ENCODE peak calls at places on chromosomes 5 and 9, in four cellular contexts. Q is K562, A is HL-60, B is GM12878. Z is an unnamed sample.
A peak's percentile ranks its signal among the peaks of the same experiment; 100 is the strongest.

GRCh38 chr5:119179857-119180641 is 109.2 kb downstream of the DMXL1 start:
- DNase-seq in Q (peak; percentile 29), A (no peak), B (no peak), Z (no peak)

GRCh38 chr5:68582284-68582683 is 366.7 kb downstream of the PIK3R1 start:
- DNase-seq in Q (no peak), A (no peak), B (no peak), Z (no peak)

GRCh38 chr9:20321683-20322082 is 300.6 kb downstream of the MLLT3 start:
- DNase-seq in B (no peak), A (no peak), Q (no peak), Z (no peak)

GRCh38 chr5:10583663-10584572 is 20.0 kb downstream of the ANKRD33B start:
- DNase-seq in B (no peak), A (no peak), Q (no peak), Z (no peak)

GRCh38 chr5:143494162-143494561 is 90.7 kb upstream of the NR3C1 start:
- DNase-seq in A (no peak), Q (no peak), B (no peak), Z (no peak)

GRCh38 chr5:71693828-71694427 is 25.1 kb upstream of the CARTPT start:
- DNase-seq in Q (peak; percentile 32), A (no peak), B (no peak), Z (no peak)

GRCh38 chr9:83027153-83027867 is 35.6 kb downstream of the RASEF start:
- DNase-seq in Q (no peak), A (no peak), B (no peak), Z (no peak)

GRCh38 chr9:101536938-101537337 is 3.3 kb downstream of the RNF20 start:
- DNase-seq in A (no peak), B (no peak), Q (no peak), Z (no peak)

GRCh38 chr5:138466900-138467710 is 1.8 kb downstream of the EGR1 start:
- DNase-seq in A (no peak), B (no peak), Q (no peak), Z (no peak)

GRCh38 chr5:169945831-169946261 is 34.4 kb downstream of the INSYN2B start:
- DNase-seq in Q (no peak), B (no peak), A (no peak), Z (no peak)

GRCh38 chr5:39148983-39149534 is 70.3 kb downstream of the FYB1 start:
- DNase-seq in B (no peak), Q (no peak), A (no peak), Z (no peak)

GRCh38 chr9:7653262-7653661 is 146.3 kb downstream of the DMAC1 start:
- DNase-seq in A (no peak), Q (no peak), B (no peak), Z (no peak)

GRCh38 chr5:41195228-41195627 is 18.1 kb downstream of the C6 start:
- DNase-seq in B (no peak), Q (no peak), A (no peak), Z (no peak)

GRCh38 chr5:56737918-56738606 is 77.3 kb upstream of the MAP3K1 start:
- DNase-seq in Q (no peak), B (no peak), A (no peak), Z (no peak)

GRCh38 chr9:91583161-91583875 is 159.7 kb upstream of the NFIL3 start:
- DNase-seq in Q (no peak), A (no peak), B (no peak), Z (no peak)

GRCh38 chr5:119614838-119615237 is 14.5 kb upstream of the FAM170A start:
- DNase-seq in B (no peak), Q (no peak), A (no peak), Z (no peak)

GRCh38 chr5:1521671-1522600 is 1.8 kb downstream of the LPCAT1 start:
- DNase-seq in A (no peak), B (no peak), Q (peak; percentile 63), Z (no peak)

GRCh38 chr9:124355941-124356744 is 59.1 kb downstream of the PSMB7 start:
- DNase-seq in A (no peak), Q (no peak), B (no peak), Z (no peak)

GRCh38 chr9:136133191-136133958 is 14.7 kb upstream of the TMEM250 start:
- DNase-seq in Q (peak; percentile 86), A (peak; percentile 34), B (no peak), Z (peak; percentile 66)

GRCh38 chr5:133723651-133724366 is 111.5 kb upstream of the FSTL4 start:
- DNase-seq in Q (no peak), A (no peak), B (no peak), Z (no peak)

GRCh38 chr5:134817006-134817405 is 28.8 kb upstream of the C5orf24 start:
- DNase-seq in Q (no peak), B (no peak), A (no peak), Z (no peak)

GRCh38 chr9:109258619-109259321 is 62.1 kb downstream of the EPB41L4B start:
- DNase-seq in B (no peak), A (no peak), Q (no peak), Z (no peak)

GRCh38 chr5:68924490-68925145 is 169.2 kb upstream of the SLC30A5 start:
- DNase-seq in Q (no peak), A (no peak), B (no peak), Z (no peak)

GRCh38 chr9:36401179-36401740 is 1.2 kb upstream of the RNF38 start:
- DNase-seq in Q (peak; percentile 86), A (no peak), B (peak; percentile 19), Z (peak; percentile 79)

GRCh38 chr5:172412724-172413260 is 41.5 kb downstream of the SH3PXD2B start:
- DNase-seq in B (peak; percentile 16), Q (no peak), A (peak; percentile 77), Z (no peak)

GRCh38 chr9:126488881-126489404 is 124.8 kb upstream of the LMX1B start:
- DNase-seq in B (no peak), Q (no peak), A (no peak), Z (no peak)

GRCh38 chr9:91771027-91771426 is 179.0 kb downstream of the ROR2 start:
- DNase-seq in B (no peak), Q (no peak), A (no peak), Z (no peak)

GRCh38 chr5:150208187-150209015 is 18.5 kb downstream of the SLC6A7 start:
- DNase-seq in A (no peak), Q (no peak), B (no peak), Z (no peak)

GRCh38 chr5:78008356-78008967 is 232.3 kb upstream of the TBCA start:
- DNase-seq in Q (peak; percentile 32), A (no peak), B (no peak), Z (no peak)

GRCh38 chr9:35689601-35690446 is at the start of gene TPM2:
- DNase-seq in A (no peak), Q (no peak), B (no peak), Z (peak; percentile 53)

GRCh38 chr5:122629278-122629677 is 145.6 kb upstream of the SNX2 start:
- DNase-seq in B (no peak), A (no peak), Q (no peak), Z (no peak)
- TF ChIP-seq POLR2AphosphoS5 in B (no peak), A (no peak), Q (no peak), Z (no peak)

GRCh38 chr5:174067499-174067898 is 22.0 kb downstream of the NSG2 start:
- DNase-seq in Q (no peak), B (no peak), A (no peak), Z (no peak)

GRCh38 chr5:174059247-174059646 is 13.7 kb downstream of the NSG2 start:
- DNase-seq in B (no peak), A (no peak), Q (no peak), Z (no peak)

GRCh38 chr5:174065528-174066189 is 20.2 kb downstream of the NSG2 start:
- DNase-seq in A (no peak), Q (no peak), B (no peak), Z (no peak)

GRCh38 chr5:174063092-174063756 is 17.7 kb downstream of the NSG2 start:
- DNase-seq in Q (no peak), B (no peak), A (no peak), Z (no peak)

DNA sequence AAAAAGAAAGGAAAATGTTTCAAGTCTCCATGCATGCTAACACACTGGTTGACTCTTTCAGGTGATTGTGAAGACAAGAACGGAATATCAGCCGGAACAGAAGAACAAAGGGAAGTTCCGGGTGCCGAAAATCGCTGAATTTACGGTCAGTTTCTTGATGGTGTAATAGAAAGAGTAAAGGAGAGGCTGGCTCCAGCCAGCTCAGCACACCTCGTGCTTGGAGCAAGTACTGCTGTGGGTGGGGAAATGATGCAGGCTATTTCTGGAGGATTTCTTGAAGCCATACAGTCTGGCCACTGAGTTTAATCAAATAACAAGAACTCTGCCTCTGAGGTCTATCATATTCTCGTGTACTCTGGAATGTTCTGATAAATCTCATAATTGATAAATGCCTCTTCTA is 18.7 kb downstream of the NSG2 start:
- DNase-seq in Q (no peak), B (no peak), A (no peak), Z (no peak)
- TF ChIP-seq SPI1 in Q (no peak), B (no peak), A (no peak), Z (no peak)

DNA sequence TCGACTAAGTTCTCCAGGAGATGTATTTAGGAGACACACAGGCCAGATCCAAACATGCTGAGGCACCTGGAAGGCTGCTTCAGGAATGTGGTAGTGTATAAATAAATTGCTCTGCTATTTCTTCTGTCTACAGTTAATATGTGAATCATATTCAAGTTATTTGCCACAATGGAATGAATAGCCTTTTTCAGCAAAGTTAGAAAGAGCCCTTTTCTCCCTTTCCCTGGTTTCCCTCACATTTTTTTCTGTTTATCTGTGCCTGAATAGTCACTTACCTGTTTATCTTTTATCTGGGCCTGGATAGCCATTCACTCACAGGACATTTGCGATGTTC is 44.1 kb upstream of the CLINT1 start:
- DNase-seq in B (no peak), Q (no peak), A (no peak), Z (no peak)
- TF ChIP-seq POLR2AphosphoS5 in B (no peak), Q (no peak), A (no peak), Z (no peak)

GRCh38 chr5:72817076-72817476 is 615 bp downstream of the TNPO1 start:
- DNase-seq in A (no peak), B (no peak), Q (peak; percentile 44), Z (peak; percentile 14)
- TF ChIP-seq SPI1 in A (no peak), B (no peak), Q (no peak), Z (no peak)

GRCh38 chr5:179816401-179817070 is 4.2 kb upstream of the SQSTM1 start:
- DNase-seq in Q (no peak), A (no peak), B (no peak), Z (no peak)
- TF ChIP-seq POLR2AphosphoS5 in Q (no peak), A (no peak), B (no peak), Z (no peak)

DNA sequence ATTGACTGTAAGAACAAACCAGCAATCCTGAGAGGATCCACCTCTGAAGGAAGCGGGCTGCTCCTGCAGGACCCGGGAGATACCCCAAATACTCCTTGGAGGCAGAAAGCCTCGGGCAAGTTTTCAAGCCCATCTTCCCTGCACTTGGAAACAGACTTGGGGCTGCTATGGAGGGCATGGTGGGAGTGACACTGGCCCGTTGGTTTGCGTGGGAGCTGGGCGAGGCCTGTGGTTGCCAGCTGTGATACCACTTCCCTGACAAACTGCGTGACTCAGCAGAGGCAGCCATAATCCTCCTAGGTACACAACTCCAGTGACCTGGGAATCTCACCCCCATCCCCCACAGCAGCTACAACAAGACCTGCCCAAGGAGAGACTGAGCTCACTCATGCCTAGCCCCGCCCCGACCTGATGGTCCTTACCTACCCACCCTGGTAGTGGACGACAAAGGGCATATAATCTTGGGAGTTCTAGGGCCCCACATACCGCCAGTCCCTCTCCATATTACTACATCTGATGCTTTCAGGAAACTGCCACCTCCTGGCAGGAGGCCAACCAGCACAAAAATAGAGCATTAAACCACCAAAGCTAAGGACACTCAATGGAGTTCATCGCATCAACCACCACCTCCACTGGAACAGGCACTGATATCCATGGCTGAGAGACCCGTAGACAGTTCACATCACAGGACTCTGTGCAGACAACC is 38.1 kb upstream of the VLDLR start:
- DNase-seq in B (no peak), Q (no peak), A (peak; percentile 62), Z (no peak)
- TF ChIP-seq SPI1 in B (no peak), Q (no peak), A (peak; percentile 22), Z (no peak)

Z was measured in GM12891.